ENCODE peak calls at places on chromosomes 6 and 20, in seven cellular contexts. W is tibial artery, K is neuronal stem cell, F is substantia nigra, T is keratinocyte, X is small intestine, L is fibroblast of lung. D is an unnamed sample.

GRCh38 chr6:54244430-54244829 is 63.8 kb upstream of the TINAG start:
- DNase-seq in W (no peak), K (no peak), F (no peak), T (no peak), X (peak), L (peak), D (no peak)

GRCh38 chr20:41748051-41748450 is 129.9 kb upstream of the CHD6 start:
- DNase-seq in W (no peak), K (no peak), F (no peak), T (no peak), X (no peak), L (no peak), D (no peak)

GRCh38 chr6:97594834-97595233 is 311.8 kb upstream of the MMS22L start:
- DNase-seq in W (no peak), K (no peak), F (no peak), T (no peak), X (no peak), L (peak), D (no peak)

GRCh38 chr20:22654243-22654642 is 69.9 kb upstream of the FOXA2 start:
- DNase-seq in W (no peak), K (no peak), F (no peak), T (no peak), X (no peak), L (no peak), D (no peak)

GRCh38 chr6:111793711-111794111 is 79.5 kb downstream of the FYN start:
- DNase-seq in W (no peak), K (no peak), F (no peak), T (no peak), X (peak), L (no peak), D (no peak)

GRCh38 chr20:47603260-47603659 is 101.6 kb downstream of the NCOA3 start:
- DNase-seq in W (no peak), K (no peak), F (no peak), T (no peak), X (no peak), L (no peak), D (no peak)

GRCh38 chr6:157380458-157380778 is 572 bp upstream of the ZDHHC14 start:
- DNase-seq in W (peak), K (peak), F (no peak), T (no peak), X (no peak), L (no peak), D (no peak)

GRCh38 chr6:134707342-134707982 is 242.4 kb downstream of the ALDH8A1 start:
- DNase-seq in W (no peak), K (peak), F (no peak), T (no peak), X (peak), L (no peak), D (no peak)

GRCh38 chr6:131937219-131937618 is 14.0 kb downstream of the CCN2 start:
- DNase-seq in W (no peak), K (no peak), F (no peak), T (no peak), X (no peak), L (no peak), D (no peak)

GRCh38 chr20:25258828-25259227 is 10.9 kb downstream of the PYGB start:
- DNase-seq in W (no peak), K (no peak), F (no peak), T (no peak), X (no peak), L (no peak), D (no peak)

GRCh38 chr20:20018366-20018765 is 1.2 kb downstream of the NAA20 start:
- DNase-seq in W (no peak), K (no peak), F (no peak), T (no peak), X (no peak), L (no peak), D (no peak)

DNA sequence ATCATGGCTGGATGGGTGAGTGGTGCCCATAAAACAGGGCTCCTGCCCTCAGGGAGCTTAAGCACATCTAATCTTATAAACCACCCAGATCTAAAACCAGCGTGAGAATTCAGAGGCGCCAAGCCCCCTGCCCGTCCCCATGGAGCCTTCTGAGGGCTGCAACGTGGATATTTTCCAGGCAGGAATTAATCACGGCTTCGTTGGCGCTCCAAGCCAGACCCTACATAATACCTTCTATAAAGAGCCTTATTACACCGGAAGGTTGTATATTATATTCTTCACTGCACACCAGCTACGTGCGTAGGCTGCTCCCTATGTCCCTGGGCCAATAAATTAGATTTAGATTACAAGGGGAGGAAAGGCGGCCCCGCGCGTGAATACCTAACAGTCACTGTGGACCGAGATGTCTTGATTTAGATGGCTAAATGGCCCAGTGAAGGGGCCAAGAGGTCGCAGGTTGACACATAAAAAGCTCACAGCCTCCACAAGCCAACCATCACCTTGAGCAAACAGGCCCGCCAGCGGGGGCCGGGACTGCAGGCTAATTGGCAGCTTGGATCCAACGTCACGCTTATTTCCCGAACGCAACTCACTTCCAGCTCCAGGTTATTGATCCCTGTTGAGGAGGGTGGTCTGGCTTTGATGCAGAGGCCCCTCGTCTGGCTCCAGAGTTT is 64.8 kb upstream of the APCDD1L start:
- DNase-seq in W (peak), K (no peak), F (no peak), T (no peak), X (no peak), L (no peak), D (no peak)
- H3K27ac ChIP-seq in W (no peak), K (no peak), F (no peak), T (no peak), X (no peak), L (no peak), D (no peak)

GRCh38 chr6:7148100-7148822 is 40.5 kb downstream of the RREB1 start:
- DNase-seq in W (no peak), K (no peak), F (no peak), T (no peak), X (no peak), L (peak), D (peak)
- H3K27ac ChIP-seq in W (peak), K (no peak), F (no peak), T (peak), X (peak), L (peak), D (peak)

DNA sequence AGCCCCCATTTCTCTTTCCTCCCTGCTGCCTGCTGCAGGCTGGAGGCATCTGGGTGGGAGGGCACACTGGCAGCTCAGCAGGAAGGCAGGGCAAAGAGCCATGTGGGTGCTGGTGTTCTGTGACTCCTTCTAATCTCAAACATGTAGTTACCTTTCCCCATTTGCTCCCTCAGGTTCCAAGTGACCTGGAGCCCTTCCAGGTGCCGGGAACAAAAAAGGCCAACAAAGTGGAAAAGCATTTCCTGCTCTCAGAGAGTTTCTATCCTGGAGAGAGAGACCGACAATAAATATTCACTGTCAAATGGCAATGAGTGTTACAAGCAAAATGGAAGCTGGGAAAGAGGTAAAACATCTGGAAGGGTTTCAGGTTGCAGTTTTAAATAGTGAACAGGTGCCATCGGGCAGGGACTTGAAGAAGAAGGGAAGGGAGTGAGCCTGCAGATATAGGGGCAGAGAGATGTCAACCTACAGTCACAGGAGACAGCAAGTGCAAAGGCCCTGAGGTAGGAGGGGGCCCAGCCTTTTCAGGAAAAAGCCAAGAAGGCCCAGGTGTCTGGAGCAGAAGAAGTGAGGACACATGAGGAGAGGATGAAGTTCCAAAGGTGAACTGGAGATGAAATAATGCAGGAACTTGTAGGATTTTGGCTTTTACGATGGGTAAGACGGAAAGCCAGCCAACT is 43.6 kb upstream of the IYD start:
- DNase-seq in W (no peak), K (no peak), F (no peak), T (no peak), X (peak), L (no peak), D (no peak)
- H3K27ac ChIP-seq in W (no peak), K (no peak), F (no peak), T (no peak), X (no peak), L (no peak), D (peak)

DNA sequence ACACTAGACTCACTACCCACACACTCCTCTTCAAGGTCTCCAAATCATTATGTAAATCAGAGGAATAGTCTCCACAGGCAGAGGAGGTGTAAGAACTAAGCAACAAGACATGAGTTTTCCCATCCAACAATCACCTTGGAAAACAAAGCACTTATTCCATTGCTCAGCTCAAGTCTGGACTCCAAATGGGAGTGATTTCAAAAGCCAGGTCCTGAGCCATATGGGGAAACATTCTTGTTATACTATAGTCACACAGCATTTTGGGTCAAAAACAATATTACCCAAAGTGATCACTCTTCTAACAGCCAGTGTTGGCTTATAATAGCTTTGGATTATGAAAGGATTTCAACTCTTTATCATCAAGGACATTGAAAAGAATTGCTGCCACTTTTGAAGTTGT is 3.6 kb upstream of the PRPH2 start:
- DNase-seq in W (no peak), K (no peak), F (no peak), T (no peak), X (no peak), L (peak), D (no peak)
- H3K27ac ChIP-seq in W (peak), K (no peak), F (no peak), T (no peak), X (peak), L (peak), D (no peak)

DNA sequence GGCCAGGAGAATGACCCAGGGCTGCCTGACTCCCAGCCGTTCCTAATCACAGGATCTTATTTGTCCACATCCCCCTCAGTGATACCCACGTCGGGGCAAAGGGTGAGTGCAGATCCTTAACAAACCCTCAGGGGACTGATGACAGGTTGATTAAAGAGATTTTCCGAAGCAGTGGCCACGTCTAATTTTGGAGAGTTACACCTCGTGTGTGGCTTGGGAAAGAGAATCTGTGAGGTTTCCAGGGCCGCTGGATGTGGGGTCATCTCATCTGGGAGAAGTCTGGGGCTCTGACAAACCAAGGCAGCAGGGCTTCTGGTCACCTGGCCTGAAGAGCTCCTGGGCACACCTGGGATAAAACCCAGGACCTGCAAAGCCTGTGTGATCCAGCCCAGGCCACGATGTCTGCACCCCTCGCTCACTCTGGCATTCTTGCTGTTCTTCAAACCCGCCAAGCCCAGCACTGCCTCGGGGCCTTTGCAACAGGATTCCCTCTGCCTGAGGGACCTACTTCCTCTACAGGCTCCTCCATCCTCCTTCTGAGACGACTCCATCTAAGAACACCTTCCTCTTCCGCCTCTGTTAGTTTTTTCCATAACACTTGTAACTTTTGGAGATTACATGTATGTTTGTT is 4.7 kb downstream of the JPH2 start:
- DNase-seq in W (no peak), K (no peak), F (no peak), T (no peak), X (no peak), L (no peak), D (no peak)
- H3K27ac ChIP-seq in W (peak), K (no peak), F (no peak), T (no peak), X (no peak), L (no peak), D (no peak)

GRCh38 chr6:36335465-36336209 is 1.1 kb downstream of the BNIP5 start:
- DNase-seq in W (peak), K (no peak), F (no peak), T (no peak), X (peak), L (no peak), D (no peak)
- H3K27ac ChIP-seq in W (no peak), K (no peak), F (no peak), T (no peak), X (peak), L (no peak), D (no peak)

GRCh38 chr6:108222504-108222903 is 38.3 kb downstream of the SNX3 start:
- DNase-seq in W (no peak), K (no peak), F (no peak), T (no peak), X (no peak), L (peak), D (no peak)

GRCh38 chr6:108227290-108227689 is 33.5 kb downstream of the SNX3 start:
- DNase-seq in W (no peak), K (no peak), F (no peak), T (no peak), X (peak), L (no peak), D (no peak)

DNA sequence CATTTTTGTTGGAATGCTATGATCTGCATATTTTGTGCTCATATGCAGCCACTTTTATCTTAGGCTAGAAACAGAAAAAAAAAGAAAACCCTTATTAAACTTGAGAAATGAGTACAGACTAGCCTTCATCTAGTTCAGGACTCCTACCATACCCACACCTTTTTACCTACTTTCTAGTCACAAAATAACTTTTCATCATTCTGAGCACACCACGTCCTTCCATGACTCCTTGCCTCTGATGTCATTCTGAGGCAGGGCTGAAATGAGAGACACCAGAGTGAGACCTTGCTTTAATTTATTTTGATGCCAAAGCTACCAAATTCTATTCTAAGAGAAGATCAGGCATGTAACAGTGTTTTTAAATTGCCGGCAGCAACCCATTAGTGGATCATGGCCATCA is 38.8 kb downstream of the SNX3 start:
- DNase-seq in W (no peak), K (no peak), F (no peak), T (no peak), X (no peak), L (no peak), D (no peak)
- H3K27ac ChIP-seq in W (no peak), K (no peak), F (no peak), T (no peak), X (no peak), L (no peak), D (no peak)